ENCODE peak calls at places on chromosomes 13 and 19, in five cellular contexts. L is mesenchymal stem cell, Q is neuronal stem cell, M is H1, D is H9. O is an unnamed sample.

GRCh38 chr13:75400775-75401174 is 81.2 kb downstream of the TBC1D4 start:
- DNase-seq in L (no peak), Q (no peak), M (no peak), D (no peak), O (no peak)

GRCh38 chr13:100976993-100977392 is 302.4 kb upstream of the TMTC4 start:
- DNase-seq in L (no peak), Q (no peak), M (no peak), D (no peak), O (peak)

GRCh38 chr19:18206018-18206417 is 2.2 kb upstream of the RAB3A start:
- DNase-seq in L (no peak), Q (no peak), M (no peak), D (no peak), O (no peak)

GRCh38 chr13:52737900-52738299 is 1.7 kb downstream of the CNMD start:
- DNase-seq in L (no peak), Q (no peak), M (no peak), D (no peak), O (no peak)

GRCh38 chr13:113539176-113539575 is 45.4 kb upstream of the TFDP1 start:
- DNase-seq in L (no peak), Q (no peak), M (no peak), D (peak), O (no peak)

GRCh38 chr13:41401371-41401770 is 56.0 kb upstream of the RGCC start:
- DNase-seq in L (no peak), Q (no peak), M (no peak), D (peak), O (no peak)

GRCh38 chr13:37403776-37404497 is 194.6 kb downstream of the POSTN start:
- DNase-seq in L (peak), Q (no peak), M (no peak), D (no peak), O (no peak)

GRCh38 chr19:10872551-10873107 is 1.3 kb downstream of the CARM1 start:
- DNase-seq in L (no peak), Q (no peak), M (no peak), D (no peak), O (no peak)

GRCh38 chr19:10193666-10194499 is 870 bp downstream of the DNMT1 start:
- DNase-seq in L (peak), Q (peak), M (no peak), D (peak), O (peak)

GRCh38 chr13:114064516-114065140 is 67.8 kb downstream of the RASA3 start:
- DNase-seq in L (peak), Q (peak), M (no peak), D (no peak), O (peak)

GRCh38 chr19:58538257-58539168 is 5.4 kb upstream of the TRIM28 start:
- DNase-seq in L (no peak), Q (peak), M (no peak), D (peak), O (peak)

GRCh38 chr19:39172700-39173501 is 23.9 kb upstream of the NCCRP1 start:
- DNase-seq in L (no peak), Q (no peak), M (no peak), D (no peak), O (no peak)

GRCh38 chr13:26962671-26963070 is 202.1 kb upstream of the GPR12 start:
- DNase-seq in L (no peak), Q (no peak), M (no peak), D (no peak), O (no peak)

GRCh38 chr13:62583466-62583865 is 1167.8 kb upstream of the PCDH20 start:
- DNase-seq in L (no peak), Q (no peak), M (no peak), D (no peak), O (no peak)

GRCh38 chr13:112760440-112760839 is 70.6 kb downstream of the ATP11A start:
- DNase-seq in L (no peak), Q (no peak), M (no peak), D (no peak), O (no peak)

GRCh38 chr13:35599385-35599784 is 122.9 kb upstream of the MAB21L1 start:
- DNase-seq in L (peak), Q (no peak), M (no peak), D (no peak), O (no peak)

GRCh38 chr19:7986321-7987083 is 18.9 kb downstream of the ELAVL1 start:
- DNase-seq in L (peak), Q (no peak), M (no peak), D (no peak), O (peak)

GRCh38 chr19:48244289-48244688 is 11.4 kb downstream of the CARD8 start:
- DNase-seq in L (no peak), Q (no peak), M (no peak), D (no peak), O (no peak)

GRCh38 chr19:45769821-45770191 is 754 bp upstream of the SIX5 start:
- DNase-seq in L (peak), Q (no peak), M (no peak), D (no peak), O (peak)

GRCh38 chr19:45770192-45771101 is 1.4 kb upstream of the SIX5 start:
- DNase-seq in L (peak), Q (peak), M (peak), D (peak), O (peak)

GRCh38 chr19:45768644-45769053 is 403 bp downstream of the SIX5 start:
- DNase-seq in L (peak), Q (no peak), M (no peak), D (no peak), O (peak)

GRCh38 chr19:45767881-45768643 is 990 bp downstream of the SIX5 start:
- DNase-seq in L (peak), Q (peak), M (no peak), D (peak), O (peak)

GRCh38 chr19:45769054-45769782 is at the start of gene SIX5:
- DNase-seq in L (peak), Q (peak), M (peak), D (peak), O (peak)
- H4K91ac ChIP-seq in L (peak), Q (peak), M (peak), D (no peak), O (peak)

DNA sequence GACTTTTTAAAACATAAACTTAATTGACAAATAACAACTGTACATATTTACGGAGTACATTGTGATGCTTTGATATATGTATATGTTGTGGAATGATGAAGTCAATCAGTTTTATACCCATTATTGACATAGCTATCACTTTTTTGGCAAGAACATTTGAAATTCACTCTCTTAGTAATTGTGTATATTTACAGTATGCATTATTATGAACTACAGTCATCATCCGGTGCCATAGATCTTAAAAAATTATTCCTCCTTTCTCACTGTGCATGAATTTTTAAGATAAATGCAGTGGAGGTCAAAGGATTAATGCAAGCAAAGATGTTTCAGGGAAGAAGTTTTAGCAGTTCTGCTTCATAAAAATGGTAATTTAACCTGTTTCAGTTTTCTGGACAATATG is 8.0 kb upstream of the VN1R4 start:
- DNase-seq in L (no peak), Q (no peak), M (no peak), D (no peak), O (no peak)
- H2BK12ac ChIP-seq in L (no peak), Q (no peak), M (no peak), D (no peak), O (no peak)

DNA sequence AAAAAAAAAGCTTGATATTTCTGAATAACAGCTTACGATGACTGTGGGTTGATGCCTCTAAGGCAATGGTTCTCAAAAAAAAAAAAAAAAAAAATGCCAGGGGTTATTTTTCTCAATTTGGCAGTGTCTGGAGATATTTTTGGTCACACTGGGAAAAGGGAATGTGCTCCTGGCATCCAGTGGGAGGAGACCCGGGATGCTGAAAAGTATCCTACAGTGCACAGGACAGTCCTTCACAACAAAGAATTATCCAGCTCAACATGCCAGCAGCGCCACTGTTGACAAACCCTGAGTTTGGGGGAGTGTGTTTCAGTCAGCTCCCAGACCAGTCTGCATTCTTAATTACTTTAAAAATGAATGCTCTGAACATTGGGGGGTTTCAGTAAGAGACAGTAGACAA is 54.5 kb downstream of the FLT3 start:
- DNase-seq in L (no peak), Q (no peak), M (no peak), D (no peak), O (no peak)
- H4K91ac ChIP-seq in L (no peak), Q (no peak), M (no peak), D (no peak), O (no peak)

GRCh38 chr13:99963832-99964339 is 7.7 kb downstream of the ZIC5 start:
- DNase-seq in L (no peak), Q (no peak), M (no peak), D (no peak), O (no peak)
- H2BK12ac ChIP-seq in L (no peak), Q (no peak), M (no peak), D (no peak), O (no peak)

GRCh38 chr13:110339975-110340550 is 33.0 kb downstream of the COL4A2 start:
- DNase-seq in L (no peak), Q (no peak), M (no peak), D (no peak), O (no peak)
- H4K91ac ChIP-seq in L (peak), Q (no peak), M (no peak), D (no peak), O (peak)

DNA sequence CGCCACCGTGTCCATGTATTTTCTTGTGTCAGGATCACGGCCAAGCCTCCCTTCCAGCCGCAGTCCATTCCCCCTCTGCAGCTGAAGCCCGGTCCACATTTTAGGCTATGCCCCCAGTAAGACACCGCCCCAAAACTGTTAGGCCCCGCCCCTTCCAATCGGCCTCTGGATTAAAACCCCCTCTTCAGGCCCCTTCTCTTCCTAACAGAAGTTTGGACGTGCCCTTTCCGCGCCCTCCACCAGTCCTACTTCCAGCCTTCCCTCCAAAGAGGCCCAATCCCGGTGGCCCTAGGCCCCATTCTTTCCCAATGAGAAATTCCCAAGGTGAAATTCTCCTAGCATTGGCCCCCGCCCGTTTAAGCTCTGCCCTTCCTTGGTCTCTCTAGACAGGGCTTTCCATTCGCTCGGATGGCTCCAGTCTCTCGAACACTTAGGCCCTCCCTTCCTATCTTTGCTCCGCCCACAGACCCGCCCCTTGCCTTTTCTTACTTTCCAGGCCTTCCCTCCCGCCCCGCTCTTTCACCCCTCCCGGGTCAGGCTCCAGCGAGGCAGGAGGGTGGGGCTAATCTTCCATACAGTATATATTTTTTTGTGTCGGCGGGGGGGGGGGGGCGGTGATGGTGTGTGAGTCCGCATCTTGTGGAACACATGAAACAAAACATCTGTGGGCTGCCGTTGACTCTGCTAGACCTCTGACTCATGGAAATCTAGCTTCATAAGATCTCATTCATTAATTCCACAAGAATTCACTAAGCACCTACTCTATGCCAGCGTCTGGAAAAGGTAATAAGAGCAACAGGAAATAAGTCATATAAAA is 13.6 kb downstream of the LTBP4 start:
- DNase-seq in L (peak), Q (peak), M (no peak), D (peak), O (peak)
- H2BK12ac ChIP-seq in L (peak), Q (peak), M (peak), D (no peak), O (no peak)

O was measured in trophoblast cell.